ENCODE peak calls at places on chromosomes 13 and 19, in six cellular contexts. S is NCI-H510A, F is HTR-8/SVneo, C is HS-5, A is Daoy, R is progenitor cell of endocrine pancreas. X is an unnamed sample.

GRCh38 chr13:112634102-112634501 is 46.1 kb upstream of the TUBGCP3 start:
- DNase-seq in S (no peak), F (no peak), C (no peak), A (no peak), R (no peak), X (no peak)

GRCh38 chr13:76991432-76991795 is 467 bp upstream of the CLN5 start:
- DNase-seq in S (no peak), F (no peak), C (no peak), A (peak), R (no peak), X (no peak)

GRCh38 chr19:42942187-42942789 is 5.3 kb upstream of the PSG7 start:
- DNase-seq in S (no peak), F (no peak), C (no peak), A (no peak), R (no peak), X (no peak)

GRCh38 chr13:20064128-20064527 is 96.7 kb downstream of the GJA3 start:
- DNase-seq in S (no peak), F (no peak), C (no peak), A (no peak), R (no peak), X (no peak)

GRCh38 chr13:113935523-113935922 is 38.4 kb downstream of the C13orf46 start:
- DNase-seq in S (no peak), F (no peak), C (no peak), A (no peak), R (no peak), X (peak)

GRCh38 chr19:39438270-39438934 is 2.7 kb upstream of the RPS16 start:
- DNase-seq in S (no peak), F (no peak), C (no peak), A (peak), R (no peak), X (no peak)

GRCh38 chr19:44677019-44677809 is 5.9 kb downstream of the CEACAM19 start:
- DNase-seq in S (no peak), F (no peak), C (peak), A (peak), R (no peak), X (peak)

GRCh38 chr19:2867025-2867991 is at the start of gene ZNF556:
- DNase-seq in S (no peak), F (peak), C (peak), A (peak), R (no peak), X (peak)

GRCh38 chr13:72255908-72256307 is 388.9 kb upstream of the DACH1 start:
- DNase-seq in S (no peak), F (peak), C (no peak), A (no peak), R (peak), X (no peak)

GRCh38 chr19:2552859-2553258 is 76.9 kb downstream of the GADD45B start:
- DNase-seq in S (no peak), F (no peak), C (no peak), A (peak), R (no peak), X (no peak)

GRCh38 chr13:98484289-98485219 is 92.4 kb downstream of the STK24 start:
- DNase-seq in S (peak), F (peak), C (peak), A (peak), R (peak), X (peak)

GRCh38 chr19:2207991-2208860 is 27.9 kb downstream of the PLEKHJ1 start:
- DNase-seq in S (no peak), F (no peak), C (peak), A (peak), R (no peak), X (no peak)

X was measured in NCI-H2029 treated with DMSO at 0.1 percent for 48 hours.